ENCODE peak calls at places on chromosomes 1 and 21, in seven cellular contexts. M is SHP77; X is anterior cingulate cortex; E is stimulated activated effector memory CD8-positive, alpha-beta T cell treated with anti-CD3 and anti-CD28 coated beads, Interleukin-12 subunit alpha, Interleukin-12 subunit beta, amount 100 ng/mL, for 72 hours; K is HL-60; D is KG1; Z is epithelial cell of esophagus. R is an unnamed sample.

GRCh38 chr21:29217818-29218252 is 80.9 kb upstream of the BACH1 start:
- DNase-seq in M (no peak), X (no peak), E (no peak), K (no peak), D (no peak), Z (peak; percentile 97), R (no peak)

GRCh38 chr1:97758589-97759057 is 162.2 kb downstream of the DPYD start:
- DNase-seq in M (no peak), X (no peak), E (no peak), K (no peak), D (no peak), Z (no peak), R (no peak)

GRCh38 chr1:244822878-244823277 is 12.6 kb upstream of the COX20 start:
- DNase-seq in M (no peak), X (no peak), E (no peak), K (no peak), D (no peak), Z (no peak), R (no peak)

GRCh38 chr1:145901312-145902021 is 8.4 kb downstream of the ITGA10 start:
- DNase-seq in M (no peak), X (no peak), E (no peak), K (no peak), D (no peak), Z (no peak), R (no peak)

GRCh38 chr1:62286778-62287224 is 32.4 kb downstream of the KANK4 start:
- DNase-seq in M (no peak), X (no peak), E (no peak), K (no peak), D (no peak), Z (peak; percentile 79), R (no peak)

GRCh38 chr1:171998711-171999110 is 157.4 kb downstream of the DNM3 start:
- DNase-seq in M (no peak), X (no peak), E (no peak), K (no peak), D (no peak), Z (peak; percentile 58), R (no peak)

GRCh38 chr1:7121622-7121988 is 336.4 kb downstream of the CAMTA1 start:
- DNase-seq in M (no peak), X (peak; percentile 27), E (no peak), K (no peak), D (no peak), Z (no peak), R (peak; percentile 33)

GRCh38 chr1:47677241-47677940 is 239.5 kb downstream of the FOXD2 start:
- DNase-seq in M (no peak), X (no peak), E (no peak), K (no peak), D (no peak), Z (no peak), R (no peak)

GRCh38 chr1:32906652-32907051 is 5.5 kb upstream of the TMEM54 start:
- DNase-seq in M (no peak), X (no peak), E (no peak), K (no peak), D (no peak), Z (no peak), R (no peak)

GRCh38 chr1:100794719-100795645 is 75.4 kb downstream of the VCAM1 start:
- DNase-seq in M (no peak), X (no peak), E (no peak), K (no peak), D (no peak), Z (no peak), R (no peak)

GRCh38 chr21:29477941-29478340 is 179.2 kb downstream of the BACH1 start:
- DNase-seq in M (no peak), X (no peak), E (no peak), K (peak; percentile 33), D (no peak), Z (peak; percentile 31), R (no peak)

GRCh38 chr1:207032528-207033017 is at the start of gene C1orf116:
- DNase-seq in M (peak; percentile 15), X (no peak), E (no peak), K (no peak), D (no peak), Z (peak; percentile 100), R (no peak)

GRCh38 chr1:65001238-65001792 is 35.0 kb upstream of the JAK1 start:
- DNase-seq in M (no peak), X (no peak), E (peak; percentile 50), K (no peak), D (no peak), Z (no peak), R (no peak)

GRCh38 chr1:89587728-89588127 is 45.2 kb upstream of the LRRC8C start:
- DNase-seq in M (no peak), X (no peak), E (no peak), K (no peak), D (no peak), Z (no peak), R (no peak)

GRCh38 chr1:220420700-220421099 is 107.2 kb upstream of the MARK1 start:
- DNase-seq in M (no peak), X (no peak), E (no peak), K (no peak), D (no peak), Z (no peak), R (no peak)

GRCh38 chr1:113860891-113861290 is 10.6 kb downstream of the PTPN22 start:
- DNase-seq in M (no peak), X (no peak), E (no peak), K (no peak), D (no peak), Z (peak; percentile 56), R (no peak)

GRCh38 chr21:27802816-27803475 is 836.1 kb upstream of the ADAMTS5 start:
- DNase-seq in M (no peak), X (peak; percentile 20), E (no peak), K (peak; percentile 5), D (peak; percentile 6), Z (peak; percentile 51), R (peak; percentile 3)

GRCh38 chr1:7916431-7916830 is 24.2 kb downstream of the TNFRSF9 start:
- DNase-seq in M (no peak), X (no peak), E (no peak), K (no peak), D (no peak), Z (no peak), R (no peak)

GRCh38 chr1:115676498-115677171 is 34.9 kb downstream of the VANGL1 start:
- DNase-seq in M (no peak), X (no peak), E (no peak), K (no peak), D (no peak), Z (peak; percentile 63), R (no peak)

GRCh38 chr1:68145418-68146126 is 86.8 kb downstream of the WLS start:
- DNase-seq in M (no peak), X (no peak), E (no peak), K (no peak), D (no peak), Z (peak; percentile 79), R (no peak)

GRCh38 chr1:75811211-75811981 is 14.7 kb downstream of the MSH4 start:
- DNase-seq in M (no peak), X (no peak), E (no peak), K (no peak), D (no peak), Z (peak; percentile 48), R (no peak)

R was measured in frontal cortex.